ENCODE peak calls at places on chromosomes 3 and 15, in eight cellular contexts. One of them, this sample, is unnamed.

GRCh38 chr15:39159833-39160232 is 421.0 kb upstream of the THBS1 start:
- DNase-seq in IMR-90: no peak
- DNase-seq in neuronal stem cell: no peak
- DNase-seq in mesendoderm: no peak
- DNase-seq in cardiac muscle cell: no peak
- DNase-seq in lung: no peak
- DNase-seq in CD8-positive, alpha-beta T cell: no peak
- DNase-seq in stomach: no peak
- DNase-seq in this sample: no peak

GRCh38 chr3:14640157-14640562 is 11.4 kb upstream of the CCDC174 start:
- DNase-seq in IMR-90: peak; percentile 15
- DNase-seq in neuronal stem cell: no peak
- DNase-seq in mesendoderm: no peak
- DNase-seq in cardiac muscle cell: peak; percentile 40
- DNase-seq in lung: no peak
- DNase-seq in CD8-positive, alpha-beta T cell: no peak
- DNase-seq in stomach: no peak
- DNase-seq in this sample: no peak

GRCh38 chr15:42911058-42911592 is 9.5 kb downstream of the TTBK2 start:
- DNase-seq in IMR-90: peak; percentile 46
- DNase-seq in neuronal stem cell: no peak
- DNase-seq in mesendoderm: no peak
- DNase-seq in cardiac muscle cell: peak; percentile 29
- DNase-seq in lung: no peak
- DNase-seq in CD8-positive, alpha-beta T cell: no peak
- DNase-seq in stomach: no peak
- DNase-seq in this sample: no peak

GRCh38 chr15:78921940-78922339 is 22.9 kb downstream of the CTSH start:
- DNase-seq in IMR-90: no peak
- DNase-seq in neuronal stem cell: no peak
- DNase-seq in mesendoderm: no peak
- DNase-seq in cardiac muscle cell: no peak
- DNase-seq in lung: no peak
- DNase-seq in CD8-positive, alpha-beta T cell: no peak
- DNase-seq in stomach: no peak
- DNase-seq in this sample: no peak

GRCh38 chr3:194058189-194058571 is 77.8 kb upstream of the HES1 start:
- DNase-seq in IMR-90: peak; percentile 36
- DNase-seq in neuronal stem cell: peak; percentile 72
- DNase-seq in mesendoderm: peak; percentile 83
- DNase-seq in cardiac muscle cell: peak; percentile 64
- DNase-seq in lung: peak; percentile 43
- DNase-seq in CD8-positive, alpha-beta T cell: no peak
- DNase-seq in stomach: peak; percentile 54
- DNase-seq in this sample: peak; percentile 90

GRCh38 chr15:56320316-56320715 is 44.9 kb upstream of the TEX9 start:
- DNase-seq in IMR-90: no peak
- DNase-seq in neuronal stem cell: no peak
- DNase-seq in mesendoderm: no peak
- DNase-seq in cardiac muscle cell: no peak
- DNase-seq in lung: no peak
- DNase-seq in CD8-positive, alpha-beta T cell: no peak
- DNase-seq in stomach: no peak
- DNase-seq in this sample: no peak

GRCh38 chr3:48990636-48991421 is 788 bp downstream of the P4HTM start:
- DNase-seq in IMR-90: no peak
- DNase-seq in neuronal stem cell: no peak
- DNase-seq in mesendoderm: peak; percentile 66
- DNase-seq in cardiac muscle cell: peak; percentile 25
- DNase-seq in lung: no peak
- DNase-seq in CD8-positive, alpha-beta T cell: no peak
- DNase-seq in stomach: no peak
- DNase-seq in this sample: peak; percentile 74

GRCh38 chr15:90576711-90577389 is 47.1 kb downstream of the CRTC3 start:
- DNase-seq in IMR-90: no peak
- DNase-seq in neuronal stem cell: no peak
- DNase-seq in mesendoderm: no peak
- DNase-seq in cardiac muscle cell: no peak
- DNase-seq in lung: no peak
- DNase-seq in CD8-positive, alpha-beta T cell: no peak
- DNase-seq in stomach: no peak
- DNase-seq in this sample: no peak

GRCh38 chr3:16898595-16899395 is 14.0 kb downstream of the PLCL2 start:
- DNase-seq in IMR-90: no peak
- DNase-seq in neuronal stem cell: no peak
- DNase-seq in mesendoderm: no peak
- DNase-seq in cardiac muscle cell: no peak
- DNase-seq in lung: no peak
- DNase-seq in CD8-positive, alpha-beta T cell: no peak
- DNase-seq in stomach: no peak
- DNase-seq in this sample: no peak

GRCh38 chr3:30952786-30953185 is 58.3 kb upstream of the GADL1 start:
- DNase-seq in IMR-90: no peak
- DNase-seq in neuronal stem cell: no peak
- DNase-seq in mesendoderm: no peak
- DNase-seq in cardiac muscle cell: peak; percentile 34
- DNase-seq in lung: no peak
- DNase-seq in CD8-positive, alpha-beta T cell: no peak
- DNase-seq in stomach: no peak
- DNase-seq in this sample: no peak

GRCh38 chr3:61730577-61731231 is 169.3 kb downstream of the PTPRG start:
- DNase-seq in IMR-90: no peak
- DNase-seq in neuronal stem cell: no peak
- DNase-seq in mesendoderm: no peak
- DNase-seq in cardiac muscle cell: no peak
- DNase-seq in lung: no peak
- DNase-seq in CD8-positive, alpha-beta T cell: no peak
- DNase-seq in stomach: no peak
- DNase-seq in this sample: no peak

GRCh38 chr15:62389887-62390792 is 225.1 kb upstream of the C2CD4B start:
- DNase-seq in IMR-90: peak; percentile 77
- DNase-seq in neuronal stem cell: peak; percentile 76
- DNase-seq in mesendoderm: peak; percentile 85
- DNase-seq in cardiac muscle cell: peak; percentile 82
- DNase-seq in lung: peak; percentile 60
- DNase-seq in CD8-positive, alpha-beta T cell: peak; percentile 52
- DNase-seq in stomach: peak; percentile 71
- DNase-seq in this sample: peak; percentile 93

GRCh38 chr3:156633335-156633734 is 41.1 kb upstream of the TIPARP start:
- DNase-seq in IMR-90: peak; percentile 77
- DNase-seq in neuronal stem cell: no peak
- DNase-seq in mesendoderm: no peak
- DNase-seq in cardiac muscle cell: peak; percentile 86
- DNase-seq in lung: peak; percentile 73
- DNase-seq in CD8-positive, alpha-beta T cell: no peak
- DNase-seq in stomach: no peak
- DNase-seq in this sample: no peak

GRCh38 chr15:69478259-69478687 is 25.7 kb downstream of the RPLP1 start:
- DNase-seq in IMR-90: peak; percentile 44
- DNase-seq in neuronal stem cell: peak; percentile 70
- DNase-seq in mesendoderm: peak; percentile 75
- DNase-seq in cardiac muscle cell: peak; percentile 75
- DNase-seq in lung: no peak
- DNase-seq in CD8-positive, alpha-beta T cell: peak; percentile 41
- DNase-seq in stomach: peak; percentile 68
- DNase-seq in this sample: peak; percentile 87

DNA sequence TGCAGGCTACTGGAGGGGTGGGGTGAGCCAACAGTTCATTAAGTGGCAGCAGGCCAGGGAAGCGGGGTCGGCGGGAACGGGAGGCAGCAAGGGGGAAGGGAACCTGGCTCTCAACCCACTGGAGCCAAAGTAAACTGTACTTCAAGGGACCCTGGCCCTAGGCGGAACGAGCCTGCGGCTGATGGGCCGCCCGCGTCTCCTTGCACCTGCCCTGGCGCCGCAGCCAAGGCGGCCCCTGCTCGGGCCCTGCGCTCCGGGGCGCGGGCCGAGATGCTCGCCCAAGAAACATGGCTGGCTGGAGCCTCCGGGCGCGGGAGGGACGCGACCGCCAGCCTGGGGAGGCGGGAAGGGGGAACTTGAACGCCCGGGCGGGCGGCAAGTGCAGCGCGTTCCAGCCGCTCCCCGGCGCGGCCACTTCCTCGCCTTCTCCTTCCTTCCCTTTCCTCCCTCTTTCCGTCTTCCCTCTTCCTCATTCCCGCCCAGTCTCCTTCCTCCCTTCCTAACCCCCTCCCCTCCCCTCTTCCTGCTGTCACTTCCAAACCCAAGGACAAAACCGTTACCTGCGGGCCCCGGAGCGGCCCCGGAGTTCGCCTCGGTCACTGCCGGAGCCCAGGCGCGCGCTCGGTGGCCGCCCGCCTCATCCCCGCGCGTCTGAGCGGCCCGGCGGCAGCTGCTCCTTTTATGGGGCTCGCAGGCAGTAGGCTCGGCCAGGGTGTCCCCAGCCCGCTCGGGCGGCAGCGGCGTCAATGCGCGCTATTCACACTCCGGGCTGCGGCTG is 489.7 kb downstream of the MAGI1 start:
- DNase-seq in IMR-90: no peak
- DNase-seq in neuronal stem cell: peak; percentile 44
- DNase-seq in mesendoderm: peak; percentile 64
- DNase-seq in cardiac muscle cell: no peak
- DNase-seq in lung: no peak
- DNase-seq in CD8-positive, alpha-beta T cell: no peak
- DNase-seq in stomach: no peak
- DNase-seq in this sample: peak; percentile 73
- H3K4me3 ChIP-seq in IMR-90: peak overlapping the region; percentile 63
- H3K4me3 ChIP-seq in neuronal stem cell: peak overlapping the region; percentile 85
- H3K4me3 ChIP-seq in mesendoderm: peak overlapping the region; percentile 47
- H3K4me3 ChIP-seq in cardiac muscle cell: peak overlapping the region; percentile 52
- H3K4me3 ChIP-seq in lung: peak overlapping the region; percentile 25
- H3K4me3 ChIP-seq in CD8-positive, alpha-beta T cell: no peak overlapping the region
- H3K4me3 ChIP-seq in stomach: peak overlapping the region; percentile 57
- H3K4me3 ChIP-seq in this sample: peak overlapping the region; percentile 71

GRCh38 chr3:169454060-169454317 is 209.5 kb downstream of the MECOM start:
- DNase-seq in IMR-90: no peak
- DNase-seq in neuronal stem cell: no peak
- DNase-seq in mesendoderm: no peak
- DNase-seq in cardiac muscle cell: no peak
- DNase-seq in lung: no peak
- DNase-seq in CD8-positive, alpha-beta T cell: no peak
- DNase-seq in stomach: no peak
- DNase-seq in this sample: no peak

GRCh38 chr3:169449012-169449411 is 214.5 kb downstream of the MECOM start:
- DNase-seq in IMR-90: no peak
- DNase-seq in neuronal stem cell: no peak
- DNase-seq in mesendoderm: no peak
- DNase-seq in cardiac muscle cell: no peak
- DNase-seq in lung: no peak
- DNase-seq in CD8-positive, alpha-beta T cell: no peak
- DNase-seq in stomach: no peak
- DNase-seq in this sample: no peak

GRCh38 chr3:169453256-169454059 is 210.1 kb downstream of the MECOM start:
- DNase-seq in IMR-90: no peak
- DNase-seq in neuronal stem cell: no peak
- DNase-seq in mesendoderm: no peak
- DNase-seq in cardiac muscle cell: no peak
- DNase-seq in lung: no peak
- DNase-seq in CD8-positive, alpha-beta T cell: no peak
- DNase-seq in stomach: no peak
- DNase-seq in this sample: no peak

GRCh38 chr3:169448501-169448900 is 215.0 kb downstream of the MECOM start:
- DNase-seq in IMR-90: peak; percentile 7
- DNase-seq in neuronal stem cell: no peak
- DNase-seq in mesendoderm: no peak
- DNase-seq in cardiac muscle cell: peak; percentile 28
- DNase-seq in lung: no peak
- DNase-seq in CD8-positive, alpha-beta T cell: no peak
- DNase-seq in stomach: no peak
- DNase-seq in this sample: no peak
- H3K4me3 ChIP-seq in IMR-90: no peak overlapping the region
- H3K4me3 ChIP-seq in neuronal stem cell: no peak overlapping the region
- H3K4me3 ChIP-seq in mesendoderm: no peak overlapping the region
- H3K4me3 ChIP-seq in cardiac muscle cell: no peak overlapping the region
- H3K4me3 ChIP-seq in lung: no peak overlapping the region
- H3K4me3 ChIP-seq in CD8-positive, alpha-beta T cell: no peak overlapping the region
- H3K4me3 ChIP-seq in stomach: no peak overlapping the region
- H3K4me3 ChIP-seq in this sample: no peak overlapping the region

DNA sequence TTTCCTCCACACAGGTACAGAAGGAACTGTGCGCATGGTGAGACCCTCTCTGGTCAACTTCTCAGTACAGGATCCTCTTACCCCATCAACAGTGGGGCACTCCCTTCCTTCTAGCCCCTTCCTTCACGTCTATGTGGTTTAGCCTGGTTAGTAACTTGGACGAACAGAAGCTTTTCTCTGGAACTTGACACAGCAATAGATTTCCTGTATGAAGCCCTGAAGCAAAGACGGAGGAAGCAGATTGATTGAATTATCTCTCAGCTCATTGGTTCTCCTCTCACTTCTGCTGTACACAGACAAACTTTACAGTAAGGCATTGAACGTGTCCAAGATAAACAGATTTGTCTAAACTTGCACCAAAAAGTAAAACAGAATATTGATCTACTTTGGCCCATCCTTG is at the start of gene CD200R1:
- DNase-seq in IMR-90: no peak
- DNase-seq in neuronal stem cell: no peak
- DNase-seq in mesendoderm: no peak
- DNase-seq in cardiac muscle cell: no peak
- DNase-seq in lung: no peak
- DNase-seq in CD8-positive, alpha-beta T cell: no peak
- DNase-seq in stomach: no peak
- DNase-seq in this sample: no peak
- H3K4me3 ChIP-seq in IMR-90: no peak within 1 kb of the TSS
- H3K4me3 ChIP-seq in neuronal stem cell: no peak within 1 kb of the TSS
- H3K4me3 ChIP-seq in mesendoderm: no peak within 1 kb of the TSS
- H3K4me3 ChIP-seq in cardiac muscle cell: no peak within 1 kb of the TSS
- H3K4me3 ChIP-seq in lung: no peak within 1 kb of the TSS
- H3K4me3 ChIP-seq in CD8-positive, alpha-beta T cell: peak within 1 kb of the TSS; percentile 45
- H3K4me3 ChIP-seq in stomach: peak within 1 kb of the TSS; percentile 19
- H3K4me3 ChIP-seq in this sample: no peak within 1 kb of the TSS

DNA sequence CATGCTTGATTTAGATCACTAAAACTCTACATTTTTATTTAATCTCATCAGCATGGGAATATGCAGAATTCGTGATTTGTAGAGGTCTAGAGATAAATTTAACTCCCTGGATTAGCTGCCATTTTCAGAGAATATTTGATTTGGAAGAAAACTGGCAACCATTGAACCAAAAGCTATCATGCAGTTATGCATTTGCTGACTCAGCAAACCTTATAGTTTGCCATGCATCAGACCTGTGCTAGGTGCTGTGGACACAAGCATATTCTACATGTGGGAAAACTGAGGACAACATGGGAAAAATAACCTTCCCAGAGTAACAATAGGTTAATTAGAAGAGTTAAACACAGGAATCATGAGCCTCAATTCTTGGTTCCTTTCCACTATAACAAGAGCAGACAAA is 54.7 kb upstream of the TP63 start:
- DNase-seq in IMR-90: no peak
- DNase-seq in neuronal stem cell: no peak
- DNase-seq in mesendoderm: no peak
- DNase-seq in cardiac muscle cell: no peak
- DNase-seq in lung: no peak
- DNase-seq in CD8-positive, alpha-beta T cell: no peak
- DNase-seq in stomach: no peak
- DNase-seq in this sample: no peak
- H3K4me3 ChIP-seq in IMR-90: no peak overlapping the region
- H3K4me3 ChIP-seq in neuronal stem cell: no peak overlapping the region
- H3K4me3 ChIP-seq in mesendoderm: no peak overlapping the region
- H3K4me3 ChIP-seq in cardiac muscle cell: no peak overlapping the region
- H3K4me3 ChIP-seq in lung: no peak overlapping the region
- H3K4me3 ChIP-seq in CD8-positive, alpha-beta T cell: no peak overlapping the region
- H3K4me3 ChIP-seq in stomach: no peak overlapping the region
- H3K4me3 ChIP-seq in this sample: no peak overlapping the region